ENCODE peak calls at places on chromosomes 5 and 9, in seven cellular contexts. G is AG10803, O is mammary epithelial cell, K is ovary, Q is cardiac muscle cell, B is brain microvascular endothelial cell, V is OCI-LY7. C is an unnamed sample.

GRCh38 chr9:99361827-99362226 is 139.7 kb downstream of the SEC61B start:
- DNase-seq in G (no peak), K (no peak), V (no peak), B (no peak), Q (no peak), O (no peak), C (no peak)

GRCh38 chr5:17398439-17398838 is 99.6 kb upstream of the TAF11L2 start:
- DNase-seq in K (no peak), G (peak; percentile 85), V (no peak), O (peak; percentile 88), B (peak; percentile 89), Q (peak; percentile 83), C (peak; percentile 65)

GRCh38 chr5:143350790-143351603 is 52.5 kb downstream of the NR3C1 start:
- DNase-seq in Q (peak; percentile 80), K (no peak), G (peak; percentile 72), B (peak; percentile 55), O (peak; percentile 79), V (no peak), C (peak; percentile 77)

GRCh38 chr5:142363619-142363963 is 38.8 kb upstream of the SPRY4 start:
- DNase-seq in G (no peak), Q (no peak), V (no peak), O (no peak), B (no peak), K (no peak), C (no peak)

GRCh38 chr9:129317179-129318011 is 139.3 kb upstream of the IER5L start:
- DNase-seq in V (peak; percentile 22), O (no peak), Q (peak; percentile 67), G (peak; percentile 42), B (peak; percentile 51), K (peak; percentile 72), C (no peak)

GRCh38 chr9:130352081-130352480 is 86.5 kb downstream of the HMCN2 start:
- DNase-seq in V (no peak), O (no peak), K (no peak), B (no peak), G (no peak), Q (no peak), C (no peak)

GRCh38 chr5:96209829-96210228 is 223.2 kb downstream of the PCSK1 start:
- DNase-seq in B (peak; percentile 87), V (no peak), O (peak; percentile 78), Q (peak; percentile 29), K (no peak), G (peak; percentile 63), C (no peak)

GRCh38 chr5:28967848-28968247 is 1929.5 kb upstream of the CDH9 start:
- DNase-seq in Q (no peak), G (no peak), B (no peak), K (no peak), O (no peak), V (no peak), C (no peak)

GRCh38 chr9:83992407-83992806 is 11.8 kb downstream of the RMI1 start:
- DNase-seq in K (no peak), V (no peak), B (no peak), Q (no peak), G (no peak), O (no peak), C (no peak)

GRCh38 chr9:26326473-26327044 is 566.0 kb downstream of the CAAP1 start:
- DNase-seq in V (peak; percentile 52), G (peak; percentile 80), Q (peak; percentile 84), O (peak; percentile 40), B (peak; percentile 62), K (peak; percentile 24), C (peak; percentile 50)

GRCh38 chr5:74185599-74185998 is 454.9 kb downstream of the ENC1 start:
- DNase-seq in B (no peak), V (no peak), G (peak; percentile 58), K (no peak), O (no peak), Q (no peak), C (no peak)

GRCh38 chr9:113635586-113635985 is 172.1 kb downstream of the RGS3 start:
- DNase-seq in Q (no peak), G (no peak), K (no peak), O (no peak), V (no peak), B (no peak), C (no peak)

GRCh38 chr5:111820072-111820471 is 63.1 kb upstream of the NREP start:
- DNase-seq in B (no peak), G (no peak), Q (peak; percentile 10), K (no peak), V (peak; percentile 41), O (no peak), C (no peak)

GRCh38 chr5:34497031-34497808 is 158.9 kb upstream of the RAI14 start:
- DNase-seq in K (peak; percentile 58), G (peak; percentile 64), V (no peak), O (no peak), Q (peak; percentile 41), B (no peak), C (no peak)

GRCh38 chr5:153632748-153633290 is 142.3 kb downstream of the GRIA1 start:
- DNase-seq in B (no peak), K (no peak), O (no peak), Q (peak; percentile 6), V (no peak), G (peak; percentile 29), C (no peak)

DNA sequence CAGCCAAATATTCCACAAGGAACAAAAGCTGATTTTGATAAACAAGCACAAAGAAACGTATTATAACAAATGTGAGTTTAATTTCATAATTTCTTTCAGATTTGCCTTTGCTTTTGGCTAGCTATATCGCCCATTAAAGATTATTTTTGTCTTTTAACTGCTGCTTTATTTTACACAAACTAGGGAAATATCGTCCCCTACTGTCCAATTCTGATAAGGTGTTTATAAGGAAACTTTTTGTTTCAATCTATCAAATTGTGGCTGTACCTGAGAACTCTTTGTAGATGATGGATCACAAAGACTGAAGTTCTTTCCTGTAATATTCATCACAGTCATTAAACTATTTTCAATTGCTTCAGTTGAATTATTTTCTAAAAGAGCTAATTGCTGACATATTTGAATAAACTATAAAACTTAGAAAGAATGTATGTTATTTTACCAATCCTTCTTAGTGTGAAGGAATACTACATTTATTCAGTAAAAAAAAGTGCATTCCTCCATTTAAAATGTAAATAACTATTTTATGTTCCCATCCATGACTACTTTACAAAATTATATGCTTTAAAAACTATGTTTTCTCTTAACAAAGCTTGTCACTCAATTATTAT is 431.3 kb upstream of the ITGA1 start:
- DNase-seq in O (no peak), G (peak; percentile 1), V (peak; percentile 2), K (no peak), B (no peak), Q (peak; percentile 7), C (no peak)
- TF ChIP-seq CTCF in O (peak; percentile 84), G (peak; percentile 64), V (peak; percentile 81), K (no peak), B (peak; percentile 38), Q (peak; percentile 39), C (peak; percentile 23)

GRCh38 chr5:88880196-88880595 is 2.8 kb downstream of the MEF2C start:
- DNase-seq in G (no peak), B (no peak), Q (no peak), O (no peak), V (no peak), K (no peak), C (no peak)
- H3K4me3 ChIP-seq in G (no peak overlapping the region), B (peak overlapping the region; percentile 10), Q (peak overlapping the region; percentile 75), O (no peak overlapping the region), V (peak overlapping the region; percentile 73), K (peak overlapping the region; percentile 48), C (no peak overlapping the region)

DNA sequence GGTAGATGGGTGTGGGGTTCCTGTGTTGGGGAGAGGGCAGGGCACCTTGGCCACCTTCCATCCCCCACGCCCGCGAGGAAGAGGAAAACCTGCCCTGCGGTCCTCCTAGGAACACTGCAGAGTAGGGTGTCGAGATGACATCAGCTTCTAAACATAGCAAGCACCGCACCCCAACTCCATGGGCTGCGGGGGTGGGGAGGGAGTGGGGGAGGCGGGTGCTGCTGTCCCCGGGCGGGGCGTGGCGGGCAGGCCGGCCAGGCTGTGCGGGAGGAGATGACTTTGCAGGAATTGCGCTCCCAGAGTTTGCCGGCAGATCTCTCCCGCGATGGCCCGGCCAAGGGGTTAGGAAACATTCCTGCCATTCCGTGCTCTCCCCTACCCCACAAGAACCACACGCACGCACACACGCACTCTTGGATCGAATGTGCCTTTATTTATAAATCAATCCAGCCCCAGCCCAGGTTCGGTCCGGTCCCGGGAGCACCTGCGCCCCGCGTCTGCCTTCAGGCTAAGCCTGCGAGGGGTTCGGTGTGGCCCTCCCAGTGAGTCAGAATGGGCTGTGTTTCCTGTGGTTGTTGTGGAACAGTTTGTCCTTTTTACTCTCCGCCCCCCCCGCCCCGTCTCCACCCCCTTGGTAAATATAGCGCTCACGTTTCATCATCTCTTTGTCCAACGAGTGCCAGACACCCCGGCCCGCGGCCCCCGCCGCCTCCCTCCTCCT is 5.2 kb upstream of the KLF9 start:
- DNase-seq in O (peak; percentile 93), K (peak; percentile 98), V (peak; percentile 74), Q (no peak), B (peak; percentile 98), G (peak; percentile 98), C (peak; percentile 87)
- TF ChIP-seq CTCF in O (peak; percentile 21), K (peak; percentile 18), V (no peak), Q (peak; percentile 12), B (peak; percentile 39), G (peak; percentile 15), C (peak; percentile 12)

DNA sequence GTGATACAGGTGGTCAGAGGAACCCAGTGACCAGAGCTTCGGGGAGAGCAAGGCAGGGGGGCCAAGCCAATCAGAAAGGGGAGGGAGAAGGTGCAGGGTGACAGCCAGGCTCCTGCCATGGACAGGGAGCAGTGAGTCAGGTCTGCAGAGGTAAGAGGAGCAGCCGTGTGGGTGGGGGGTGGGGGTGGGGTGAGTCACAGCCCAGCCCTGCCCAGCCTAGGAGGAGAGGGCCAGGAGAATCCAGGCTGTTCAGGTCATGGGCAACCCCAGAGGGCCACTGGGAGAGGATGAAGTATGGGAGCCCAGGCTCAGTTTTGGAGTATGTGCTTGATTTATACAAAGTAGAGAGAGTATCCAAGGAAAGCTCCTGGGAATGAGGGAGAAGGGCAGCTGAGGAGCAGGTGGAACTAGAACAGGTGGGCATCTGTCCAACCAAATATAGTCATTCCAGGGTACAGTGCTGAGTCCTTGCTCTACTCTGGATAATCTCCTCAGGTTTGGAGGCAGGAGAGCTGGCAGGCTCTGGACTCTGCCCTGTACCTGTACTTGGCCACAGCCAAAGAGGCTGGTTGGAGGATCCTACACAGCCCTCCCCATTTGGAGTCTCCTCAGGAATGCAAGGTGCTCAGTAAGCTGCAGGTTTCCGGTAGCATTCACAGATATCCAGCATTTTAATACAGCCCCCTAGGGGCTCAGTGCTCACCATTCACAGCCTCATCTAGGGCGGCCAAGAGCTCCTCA is 1.6 kb downstream of the HBEGF start:
- DNase-seq in G (no peak), V (peak; percentile 40), K (no peak), B (no peak), Q (no peak), O (peak; percentile 83), C (no peak)
- H3K4me3 ChIP-seq in G (peak overlapping the region; percentile 74), V (peak overlapping the region; percentile 69), K (no peak overlapping the region), B (peak overlapping the region; percentile 81), Q (peak overlapping the region; percentile 48), O (peak overlapping the region; percentile 75), C (peak overlapping the region; percentile 79)

GRCh38 chr5:180291234-180291940 is 496 bp downstream of the MAPK9 start:
- DNase-seq in B (no peak), O (peak; percentile 5), G (no peak), Q (no peak), V (peak; percentile 54), K (no peak), C (no peak)
- TF ChIP-seq CTCF in B (peak; percentile 40), O (peak; percentile 28), G (peak; percentile 11), Q (peak; percentile 27), V (peak; percentile 36), K (no peak), C (peak; percentile 35)

GRCh38 chr5:1167728-1168709 is 33.4 kb upstream of the SLC6A19 start:
- DNase-seq in V (peak; percentile 85), Q (peak; percentile 81), O (peak; percentile 56), K (peak; percentile 72), B (peak; percentile 58), G (peak; percentile 75), C (no peak)
- H3K4me3 ChIP-seq in V (peak overlapping the region; percentile 54), Q (peak overlapping the region; percentile 17), O (no peak overlapping the region), K (no peak overlapping the region), B (no peak overlapping the region), G (peak overlapping the region; percentile 18), C (peak overlapping the region; percentile 12)

GRCh38 chr9:133421615-133422542 is at the start of gene ADAMTS13:
- DNase-seq in V (peak; percentile 59), K (no peak), B (no peak), O (no peak), G (no peak), Q (no peak), C (no peak)
- TF ChIP-seq CTCF in V (peak; percentile 67), K (no peak), B (peak; percentile 40), O (no peak), G (no peak), Q (peak; percentile 7), C (peak; percentile 17)